ENCODE peak calls at places on chromosomes 2 and 18, in five cellular contexts. E is progenitor cell of endocrine pancreas, P is GM20000, V is GM13977, B is GM12865. D is an unnamed sample.
A peak's percentile ranks its signal among the peaks of the same experiment; 100 is the strongest.

GRCh38 chr2:206989306-206989705 is 50.0 kb downstream of the CPO start:
- DNase-seq in E (peak; percentile 10), P (peak; percentile 58), V (peak; percentile 37), B (peak; percentile 51), D (peak; percentile 26)

GRCh38 chr2:223215136-223215535 is 163.1 kb downstream of the KCNE4 start:
- DNase-seq in E (no peak), P (no peak), V (no peak), B (no peak), D (no peak)

GRCh38 chr2:203282101-203282500 is 43.3 kb downstream of the CYP20A1 start:
- DNase-seq in E (no peak), P (no peak), V (no peak), B (no peak), D (no peak)

GRCh38 chr2:127597984-127598380 is 48.0 kb upstream of the GPR17 start:
- DNase-seq in E (no peak), P (no peak), V (no peak), B (no peak), D (no peak)

GRCh38 chr2:10712186-10712809 is 9.1 kb upstream of the ATP6V1C2 start:
- DNase-seq in E (no peak), P (no peak), V (no peak), B (no peak), D (peak; percentile 34)

GRCh38 chr2:207913772-207914358 is 111.5 kb downstream of the PLEKHM3 start:
- DNase-seq in E (no peak), P (no peak), V (no peak), B (no peak), D (no peak)

GRCh38 chr18:10006261-10006903 is 92.6 kb downstream of the VAPA start:
- DNase-seq in E (no peak), P (no peak), V (peak; percentile 33), B (no peak), D (no peak)

GRCh38 chr18:48896875-48897511 is 53.8 kb downstream of the SMAD7 start:
- DNase-seq in E (no peak), P (peak; percentile 75), V (peak; percentile 58), B (peak; percentile 52), D (peak; percentile 75)

GRCh38 chr2:68833162-68833561 is 38.0 kb downstream of the BMP10 start:
- DNase-seq in E (no peak), P (no peak), V (no peak), B (no peak), D (no peak)

GRCh38 chr2:200360364-200360763 is 53.9 kb downstream of the SPATS2L start:
- DNase-seq in E (no peak), P (no peak), V (no peak), B (no peak), D (no peak)

GRCh38 chr2:172964511-172964910 is 111.1 kb upstream of the MAP3K20 start:
- DNase-seq in E (no peak), P (no peak), V (no peak), B (no peak), D (no peak)

GRCh38 chr2:197804758-197805597 is 585 bp downstream of the PLCL1 start:
- DNase-seq in E (peak; percentile 29), P (peak; percentile 54), V (peak; percentile 47), B (peak; percentile 24), D (peak; percentile 47)

GRCh38 chr2:217946071-217946470 is 56.7 kb downstream of the TNS1 start:
- DNase-seq in E (no peak), P (no peak), V (no peak), B (no peak), D (no peak)

GRCh38 chr2:40554665-40555294 is 102.9 kb upstream of the SLC8A1 start:
- DNase-seq in E (peak; percentile 28), P (peak; percentile 22), V (peak; percentile 15), B (peak; percentile 59), D (peak; percentile 67)

GRCh38 chr2:163604941-163605555 is 130.8 kb downstream of the FIGN start:
- DNase-seq in E (no peak), P (no peak), V (no peak), B (no peak), D (no peak)

GRCh38 chr2:2620604-2621003 is 289.5 kb upstream of the MYT1L start:
- DNase-seq in E (no peak), P (no peak), V (no peak), B (no peak), D (no peak)

GRCh38 chr2:43323810-43324588 is 97.6 kb upstream of the ZFP36L2 start:
- DNase-seq in E (no peak), P (no peak), V (no peak), B (no peak), D (no peak)

GRCh38 chr2:235270951-235271350 is 222.9 kb upstream of the AGAP1 start:
- DNase-seq in E (no peak), P (peak; percentile 38), V (peak; percentile 35), B (peak; percentile 44), D (peak; percentile 86)

GRCh38 chr18:12849548-12849947 is 34.5 kb downstream of the PTPN2 start:
- DNase-seq in E (no peak), P (no peak), V (no peak), B (no peak), D (no peak)

GRCh38 chr18:55457028-55457427 is 131.0 kb downstream of the TCF4 start:
- DNase-seq in E (no peak), P (no peak), V (no peak), B (peak; percentile 8), D (no peak)

GRCh38 chr18:55462652-55463051 is 125.3 kb downstream of the TCF4 start:
- DNase-seq in E (no peak), P (no peak), V (no peak), B (no peak), D (no peak)

GRCh38 chr18:55455938-55456337 is 132.1 kb downstream of the TCF4 start:
- DNase-seq in E (no peak), P (no peak), V (no peak), B (no peak), D (no peak)

GRCh38 chr18:55461843-55462242 is 126.1 kb downstream of the TCF4 start:
- DNase-seq in E (no peak), P (no peak), V (no peak), B (no peak), D (no peak)

DNA sequence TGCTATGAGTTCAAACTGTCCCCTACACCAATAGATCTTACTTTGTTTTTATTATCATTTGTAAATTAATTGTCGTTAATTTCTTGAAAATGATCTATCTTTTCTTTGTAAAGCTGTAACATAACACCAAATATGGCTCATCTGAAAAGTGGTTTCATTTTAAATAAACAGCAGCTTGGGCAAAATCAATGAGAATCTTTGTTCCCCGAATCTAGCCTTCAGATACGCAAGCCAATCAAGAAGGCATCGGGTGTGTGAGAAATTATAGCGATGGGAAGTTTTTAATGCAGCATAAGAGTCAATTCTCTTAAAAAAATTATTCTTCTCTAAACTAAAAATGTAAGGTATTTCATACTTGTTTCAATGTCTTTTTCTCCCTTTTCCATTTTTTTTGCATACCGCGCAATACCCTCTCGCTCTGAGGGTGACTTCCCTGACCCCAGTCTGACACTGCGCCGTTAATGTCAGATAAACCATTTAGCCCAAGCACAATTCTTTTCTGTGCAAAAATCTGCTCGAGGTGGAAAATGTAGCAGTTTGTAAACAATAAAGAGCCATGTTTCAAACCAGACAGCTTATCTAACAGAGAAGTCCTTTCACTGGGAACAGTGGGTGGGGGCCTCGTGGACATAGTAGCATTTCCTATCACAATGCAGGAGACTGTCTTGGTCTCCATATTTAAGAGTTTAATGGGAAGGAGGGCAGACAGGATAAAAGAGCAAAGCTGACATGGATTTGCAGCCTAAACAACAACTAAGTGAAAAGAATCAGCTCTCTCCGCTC is 129.3 kb downstream of the TCF4 start:
- DNase-seq in E (no peak), P (no peak), V (no peak), B (no peak), D (no peak)
- TF ChIP-seq CTCF in E (no peak), P (no peak), V (no peak), B (no peak), D (no peak)

DNA sequence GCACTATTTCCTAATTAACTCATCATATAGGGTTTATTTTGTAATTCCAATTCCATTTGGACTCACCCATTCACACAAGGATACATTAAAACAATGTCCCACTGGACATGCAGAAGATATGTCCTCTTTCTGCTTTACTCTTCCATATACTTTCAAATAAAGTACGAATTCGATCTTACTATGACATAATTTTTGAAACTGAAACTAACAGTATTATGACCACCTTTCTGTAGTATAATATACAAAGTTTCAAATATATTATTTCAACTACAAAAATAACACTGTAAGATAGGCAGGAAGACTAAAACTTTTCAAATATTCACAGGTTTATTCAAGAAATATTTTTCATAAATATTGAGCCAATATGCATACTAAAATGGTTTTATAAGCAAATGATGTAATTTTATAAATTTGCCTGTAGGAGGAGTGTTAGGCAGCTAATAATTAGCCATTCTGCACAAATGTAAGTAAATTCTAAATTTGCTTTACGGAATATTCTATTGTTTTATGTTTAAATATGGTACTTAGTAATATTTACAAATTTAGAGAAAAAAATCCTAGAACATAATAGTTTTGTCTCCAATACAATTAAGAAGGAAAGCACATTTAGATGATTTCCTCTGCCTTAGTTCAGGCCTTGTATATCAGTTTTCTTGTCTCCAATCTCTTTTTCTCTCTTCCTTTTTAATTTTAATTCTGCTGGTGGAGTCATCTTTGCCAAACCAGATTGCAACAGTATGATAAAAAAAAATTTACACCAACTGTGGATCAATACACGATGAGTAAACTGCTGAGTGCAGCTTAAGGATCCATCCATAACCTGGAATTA is 85.9 kb downstream of the CERKL start:
- DNase-seq in E (no peak), P (no peak), V (no peak), B (peak; percentile 21), D (no peak)
- TF ChIP-seq CTCF in E (peak; percentile 36), P (no peak), V (peak; percentile 23), B (peak; percentile 17), D (peak; percentile 61)

DNA sequence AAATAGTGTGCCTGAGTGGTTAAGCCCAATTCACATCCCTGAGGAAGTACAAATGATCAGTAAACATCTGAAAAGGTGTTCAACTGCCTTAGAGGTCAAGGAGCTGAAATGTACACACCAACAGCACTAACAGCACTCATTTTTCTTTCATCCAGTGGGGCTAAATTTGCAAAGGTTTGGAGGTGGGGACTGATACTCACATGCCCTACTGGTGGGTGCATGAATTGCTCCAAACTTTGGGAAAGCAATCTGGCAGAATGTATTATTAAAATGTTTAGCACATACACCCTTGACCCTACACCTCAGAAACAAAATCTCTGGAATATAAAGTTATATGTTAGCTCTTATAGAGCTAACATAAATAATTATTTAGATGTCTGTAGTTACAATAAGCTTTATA is 19.0 kb upstream of the FAM178B start:
- DNase-seq in E (no peak), P (no peak), V (no peak), B (no peak), D (peak; percentile 9)
- TF ChIP-seq CTCF in E (peak; percentile 55), P (no peak), V (no peak), B (peak; percentile 26), D (no peak)

GRCh38 chr2:150426724-150427123 is 60.7 kb downstream of the RND3 start:
- DNase-seq in E (no peak), P (no peak), V (no peak), B (no peak), D (no peak)

GRCh38 chr2:150421252-150421651 is 66.2 kb downstream of the RND3 start:
- DNase-seq in E (no peak), P (no peak), V (no peak), B (no peak), D (no peak)

GRCh38 chr2:150426315-150426714 is 61.2 kb downstream of the RND3 start:
- DNase-seq in E (no peak), P (no peak), V (no peak), B (no peak), D (no peak)

GRCh38 chr2:150424361-150424760 is 63.1 kb downstream of the RND3 start:
- DNase-seq in E (no peak), P (no peak), V (no peak), B (no peak), D (no peak)

DNA sequence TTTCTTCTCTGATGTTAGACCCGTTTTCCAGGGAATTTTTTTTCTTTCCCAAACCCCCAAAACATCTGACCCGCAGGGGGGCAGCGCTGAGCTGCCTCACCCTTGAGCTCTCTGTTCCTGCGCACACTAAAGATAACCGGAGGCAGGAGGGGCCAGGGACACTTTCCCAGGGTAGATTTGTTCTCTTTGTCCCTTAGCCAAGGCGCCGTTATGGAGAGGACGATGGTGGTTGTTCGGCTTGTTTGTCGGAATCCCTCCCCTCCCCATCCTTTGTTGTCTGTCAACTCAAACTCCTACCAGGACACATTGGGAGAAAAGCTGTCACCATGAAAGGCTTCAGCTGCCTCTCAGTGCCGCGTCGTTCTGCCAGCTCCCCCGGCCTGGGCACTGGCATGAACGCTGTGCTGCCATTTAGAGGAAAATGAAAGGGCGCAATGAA is 62.3 kb downstream of the RND3 start:
- DNase-seq in E (no peak), P (no peak), V (no peak), B (no peak), D (no peak)
- TF ChIP-seq CTCF in E (peak; percentile 28), P (no peak), V (no peak), B (no peak), D (no peak)